ENCODE peak calls at places on chromosomes 12 and 14, in seven cellular contexts. P is heart left ventricle; K is tibial nerve; U is fibroblast of lung; G is endodermal cell; V is CD8-positive, alpha-beta T cell; I is tibial artery. L is an unnamed sample. For H3K9me3, the result is how much of the 10 kb centered on the place peaks cover.

GRCh38 chr12:4643747-4644146 is 5.1 kb downstream of the AKAP3 start:
- DNase-seq in P (no peak), K (no peak), U (no peak), G (no peak), V (no peak), I (no peak), L (no peak)

GRCh38 chr14:49962616-49963015 is 69.7 kb downstream of the ARF6 start:
- DNase-seq in P (no peak), K (no peak), U (peak), G (no peak), V (no peak), I (no peak), L (no peak)

GRCh38 chr14:32028599-32028998 is 48.5 kb upstream of the ARHGAP5 start:
- DNase-seq in P (no peak), K (no peak), U (peak), G (no peak), V (no peak), I (no peak), L (no peak)

GRCh38 chr14:78016532-78016931 is 153.6 kb upstream of the NRXN3 start:
- DNase-seq in P (no peak), K (no peak), U (peak), G (no peak), V (no peak), I (no peak), L (no peak)

GRCh38 chr14:93994919-93995682 is 2.0 kb upstream of the CCDC197 start:
- DNase-seq in P (peak), K (no peak), U (peak), G (peak), V (no peak), I (peak), L (peak)

GRCh38 chr12:93727911-93728310 is 50.7 kb downstream of the CRADD start:
- DNase-seq in P (no peak), K (no peak), U (no peak), G (no peak), V (no peak), I (no peak), L (no peak)

GRCh38 chr12:47935196-47935595 is 28.2 kb upstream of the TMEM106C start:
- DNase-seq in P (peak), K (no peak), U (peak), G (peak), V (no peak), I (no peak), L (peak)

GRCh38 chr12:51008329-51008728 is 17.9 kb downstream of the SLC11A2 start:
- DNase-seq in P (no peak), K (no peak), U (no peak), G (no peak), V (no peak), I (no peak), L (no peak)

GRCh38 chr12:42921741-42922511 is 332.4 kb upstream of the PRICKLE1 start:
- DNase-seq in P (no peak), K (no peak), U (peak), G (peak), V (no peak), I (no peak), L (no peak)

GRCh38 chr14:85764809-85765208 is 234.9 kb downstream of the FLRT2 start:
- DNase-seq in P (peak), K (peak), U (peak), G (no peak), V (no peak), I (peak), L (no peak)

GRCh38 chr12:51749201-51749985 is 99.1 kb downstream of the FIGNL2 start:
- DNase-seq in P (no peak), K (no peak), U (no peak), G (no peak), V (no peak), I (no peak), L (no peak)

GRCh38 chr12:4118017-4118510 is 155.5 kb upstream of the CCND2 start:
- DNase-seq in P (peak), K (peak), U (peak), G (no peak), V (no peak), I (peak), L (peak)

GRCh38 chr12:110744176-110744575 is 1.5 kb upstream of the PPP1CC start:
- DNase-seq in P (peak), K (no peak), U (peak), G (no peak), V (no peak), I (no peak), L (no peak)

GRCh38 chr14:102584871-102585869 is 7.3 kb upstream of the RCOR1 start:
- DNase-seq in P (no peak), K (no peak), U (peak), G (peak), V (no peak), I (no peak), L (no peak)

GRCh38 chr14:99730876-99731351 is 46.8 kb downstream of the CYP46A1 start:
- DNase-seq in P (peak), K (peak), U (no peak), G (no peak), V (no peak), I (peak), L (no peak)

GRCh38 chr12:10719482-10719881 is 3.6 kb downstream of the YBX3 start:
- DNase-seq in P (peak), K (no peak), U (peak), G (no peak), V (no peak), I (no peak), L (no peak)

GRCh38 chr14:75831455-75831854 is 150.3 kb downstream of the TGFB3 start:
- DNase-seq in P (peak), K (peak), U (peak), G (no peak), V (peak), I (no peak), L (peak)

GRCh38 chr14:74950795-74951442 is 4.5 kb downstream of the PGF start:
- DNase-seq in P (no peak), K (no peak), U (no peak), G (no peak), V (no peak), I (peak), L (no peak)

GRCh38 chr14:36748814-36749213 is 87.2 kb downstream of the PAX9 start:
- DNase-seq in P (no peak), K (no peak), U (no peak), G (no peak), V (no peak), I (no peak), L (no peak)

GRCh38 chr12:98399532-98399931 is 115.9 kb upstream of the TMPO start:
- DNase-seq in P (peak), K (no peak), U (peak), G (peak), V (peak), I (no peak), L (no peak)

GRCh38 chr12:21831671-21832357 is 57.3 kb upstream of the KCNJ8 start:
- DNase-seq in P (peak), K (no peak), U (peak), G (no peak), V (no peak), I (peak), L (peak)

DNA sequence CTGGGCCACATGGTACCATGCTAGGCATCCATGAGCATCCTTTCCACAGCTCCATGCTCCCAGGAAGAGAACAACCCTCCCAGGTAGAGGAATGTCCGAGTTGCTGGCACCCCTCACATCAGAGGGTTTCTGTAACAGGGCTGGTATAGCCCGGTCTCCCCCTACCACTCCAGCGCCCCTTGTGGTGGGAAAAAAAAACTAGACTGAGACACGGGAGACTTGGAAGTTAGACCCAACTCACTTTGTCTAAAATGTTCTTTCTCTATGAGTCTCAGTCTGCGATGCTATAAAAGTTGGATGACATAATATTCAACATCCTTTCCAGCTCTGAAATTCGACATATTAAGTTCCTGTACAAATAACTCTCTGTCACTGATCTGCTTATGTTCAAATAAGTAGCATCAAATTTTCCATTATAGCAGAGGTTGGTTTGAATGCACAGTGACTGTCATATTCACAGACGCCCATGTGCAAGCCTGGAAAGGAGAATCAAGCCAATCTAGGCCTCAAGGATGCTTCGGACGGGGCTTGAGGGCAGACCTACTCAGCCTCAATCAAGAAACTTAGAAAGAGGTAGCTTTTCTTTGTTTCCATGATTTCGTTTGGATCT is 25.7 kb upstream of the TC2N start:
- DNase-seq in P (no peak), K (no peak), U (no peak), G (peak), V (no peak), I (no peak), L (no peak)
- TF ChIP-seq CTCF in P (no peak), K (peak), U (peak), G (peak), V (peak), I (peak), L (peak)

DNA sequence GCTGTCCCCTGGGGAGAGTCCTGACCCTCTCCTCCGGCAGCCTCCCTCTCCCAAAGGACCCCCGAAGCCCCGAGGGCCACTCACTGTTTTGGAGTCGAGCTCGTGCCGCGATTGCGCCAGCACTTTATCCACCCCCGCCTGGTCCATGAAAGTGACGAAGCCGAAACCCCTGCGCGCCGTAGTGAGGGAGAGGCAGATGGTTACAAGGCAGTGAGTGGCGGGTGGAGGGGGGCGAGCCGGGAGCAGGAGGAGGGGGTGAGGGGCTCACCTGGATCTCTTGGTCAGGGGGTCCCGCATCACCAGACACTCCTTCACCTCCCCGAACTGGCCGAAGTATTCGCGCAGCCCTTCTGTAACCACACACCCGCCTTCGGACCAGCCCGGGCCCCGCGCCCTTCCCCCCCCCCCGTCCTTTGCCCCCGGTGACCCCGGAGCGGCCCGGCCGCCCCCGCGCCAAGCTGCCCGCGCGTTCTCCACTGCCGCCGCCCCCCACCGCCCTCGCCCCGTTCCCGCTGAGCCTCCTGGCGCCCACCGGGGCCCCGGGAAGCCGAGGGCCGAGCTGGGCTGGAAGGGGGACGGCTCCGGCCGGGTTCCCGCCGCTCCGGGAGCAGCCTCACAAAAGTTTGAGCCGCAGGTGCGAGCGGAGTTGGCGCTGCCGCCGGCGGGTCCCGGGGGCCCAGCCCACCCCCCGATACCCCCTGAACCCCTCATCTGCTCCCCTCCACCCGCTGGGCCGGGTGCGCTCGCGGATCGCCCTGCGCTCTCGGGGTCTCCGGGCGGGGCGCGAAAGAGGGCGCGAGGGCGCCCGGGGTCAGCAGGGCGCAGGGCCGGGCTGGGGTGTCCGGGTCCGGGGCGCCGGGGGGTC is 808 bp downstream of the MSI1 start:
- DNase-seq in P (no peak), K (no peak), U (peak), G (peak), V (no peak), I (no peak), L (peak)
- H3K4me3 ChIP-seq in P (peak), K (peak), U (no peak), G (peak), V (no peak), I (peak), L (peak)

GRCh38 chr12:34402899-34403705 is 380.8 kb downstream of the ALG10 start:
- DNase-seq in P (peak), K (peak), U (no peak), G (peak), V (no peak), I (peak), L (peak)

GRCh38 chr12:34401659-34402227 is 379.4 kb downstream of the ALG10 start:
- DNase-seq in P (peak), K (peak), U (no peak), G (peak), V (no peak), I (peak), L (no peak)

GRCh38 chr12:34403706-34404376 is 381.5 kb downstream of the ALG10 start:
- DNase-seq in P (peak), K (peak), U (no peak), G (no peak), V (no peak), I (peak), L (no peak)

GRCh38 chr12:34400986-34401658 is 378.8 kb downstream of the ALG10 start:
- DNase-seq in P (peak), K (peak), U (no peak), G (peak), V (no peak), I (peak), L (peak)

DNA sequence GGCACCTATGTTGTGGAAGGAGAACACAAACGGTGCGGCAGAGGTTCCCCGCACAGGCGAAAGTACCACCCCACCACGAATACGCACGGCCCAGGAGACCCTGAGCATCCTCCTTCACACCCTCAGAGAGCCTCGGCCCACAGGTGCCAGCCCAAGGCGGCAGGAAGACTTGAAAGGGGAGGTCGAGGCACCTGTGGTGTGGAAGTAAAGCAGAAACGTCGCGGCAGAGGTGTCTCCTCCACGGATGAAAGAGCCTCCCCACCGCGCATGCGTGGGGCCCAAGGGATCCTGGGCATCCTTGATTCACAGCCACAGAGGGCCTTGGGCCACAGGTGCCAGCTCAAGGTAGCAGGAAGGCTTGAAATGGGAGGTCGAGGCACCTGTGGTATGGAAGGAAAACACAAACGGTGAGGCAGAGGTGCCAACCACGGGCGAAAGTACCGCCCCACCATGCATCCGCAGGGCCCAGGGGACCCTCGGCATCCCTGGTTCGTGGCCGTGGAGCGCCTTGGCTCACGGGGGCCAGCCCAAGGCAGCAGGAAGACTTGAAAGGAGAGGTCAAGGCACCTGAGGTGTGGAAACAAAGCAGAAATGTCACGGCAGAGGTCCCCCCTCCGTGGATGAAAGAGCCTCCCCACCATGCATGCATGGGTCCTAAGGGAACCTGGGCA is 380.1 kb downstream of the ALG10 start:
- DNase-seq in P (peak), K (peak), U (no peak), G (peak), V (no peak), I (peak), L (peak)
- H3K9me3 ChIP-seq in P (half or more), K (under half), U (under half), G (under half), V (under half), I (half or more), L (under half)

GRCh38 chr14:23115918-23116317 is 3.1 kb downstream of the CEBPE start:
- DNase-seq in P (no peak), K (no peak), U (no peak), G (no peak), V (no peak), I (no peak), L (no peak)

GRCh38 chr14:23114120-23114458 is 5.0 kb downstream of the CEBPE start:
- DNase-seq in P (no peak), K (no peak), U (no peak), G (peak), V (no peak), I (no peak), L (no peak)

GRCh38 chr14:23113346-23114119 is 5.5 kb downstream of the CEBPE start:
- DNase-seq in P (no peak), K (no peak), U (peak), G (no peak), V (no peak), I (no peak), L (no peak)

GRCh38 chr14:23115492-23115850 is 3.6 kb downstream of the CEBPE start:
- DNase-seq in P (no peak), K (no peak), U (no peak), G (peak), V (no peak), I (no peak), L (no peak)

GRCh38 chr14:23114669-23115491 is 4.2 kb downstream of the CEBPE start:
- DNase-seq in P (no peak), K (no peak), U (peak), G (peak), V (no peak), I (no peak), L (no peak)
- TF ChIP-seq CTCF in P (no peak), K (no peak), U (peak), G (peak), V (no peak), I (no peak), L (no peak)

GRCh38 chr14:69666112-69666511 is 54.7 kb downstream of the SUSD6 start:
- DNase-seq in P (no peak), K (no peak), U (no peak), G (no peak), V (no peak), I (no peak), L (no peak)

GRCh38 chr14:69667938-69668336 is 56.5 kb downstream of the SUSD6 start:
- DNase-seq in P (no peak), K (no peak), U (no peak), G (no peak), V (no peak), I (no peak), L (no peak)

GRCh38 chr14:69665596-69665995 is 54.2 kb downstream of the SUSD6 start:
- DNase-seq in P (no peak), K (no peak), U (peak), G (no peak), V (no peak), I (no peak), L (no peak)

GRCh38 chr14:69664865-69665526 is 53.6 kb downstream of the SUSD6 start:
- DNase-seq in P (peak), K (no peak), U (no peak), G (no peak), V (no peak), I (no peak), L (no peak)

GRCh38 chr14:69666698-69667211 is 55.4 kb downstream of the SUSD6 start:
- DNase-seq in P (no peak), K (no peak), U (peak), G (no peak), V (no peak), I (no peak), L (no peak)
- H3K4me3 ChIP-seq in P (no peak), K (no peak), U (no peak), G (no peak), V (no peak), I (no peak), L (no peak)

DNA sequence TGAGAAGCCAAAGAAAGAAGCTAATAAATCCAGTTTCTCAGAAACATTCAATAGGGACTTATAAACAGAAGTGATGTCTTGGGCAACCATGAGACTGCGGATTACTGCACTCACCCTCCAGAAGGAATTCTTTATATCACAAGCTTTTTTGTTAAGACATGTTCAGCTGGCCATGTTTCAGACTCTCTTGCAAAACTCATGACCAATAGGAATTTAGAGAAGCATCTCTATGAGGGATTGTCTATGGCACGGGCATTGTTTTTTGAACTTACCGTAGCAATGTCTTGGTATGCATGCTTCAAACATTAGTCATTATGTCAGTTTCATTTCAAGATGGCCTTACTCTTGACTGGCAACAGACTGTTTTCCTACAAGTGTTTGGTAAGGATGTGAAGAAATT is 15.5 kb upstream of the ZNF268 start:
- DNase-seq in P (no peak), K (no peak), U (no peak), G (no peak), V (no peak), I (no peak), L (no peak)
- H3K9me3 ChIP-seq in P (half or more), K (under half), U (under half), G (half or more), V (under half), I (half or more), L (under half)